ENCODE peak calls at places on chromosomes 13 and 19, in ten cellular contexts. One of them, this sample, is unnamed.
A peak's percentile ranks its signal among the peaks of the same experiment; 100 is the strongest.

GRCh38 chr13:30370146-30370545 is 52.1 kb upstream of the UBE2L5 start:
- DNase-seq in breast epithelium: no peak
- DNase-seq in endodermal cell: no peak
- DNase-seq in psoas muscle: no peak
- DNase-seq in brain microvascular endothelial cell: no peak
- DNase-seq in DND-41: no peak
- DNase-seq in mesenchymal stem cell: no peak
- DNase-seq in colonic mucosa: no peak
- DNase-seq in uterus: no peak
- DNase-seq in naive thymus-derived CD4-positive, alpha-beta T cell: no peak
- DNase-seq in this sample: peak; percentile 50

GRCh38 chr19:15251749-15252397 is 19.6 kb upstream of the EPHX3 start:
- DNase-seq in psoas muscle: peak; percentile 95
- DNase-seq in DND-41: no peak
- DNase-seq in mesenchymal stem cell: peak; percentile 98
- DNase-seq in naive thymus-derived CD4-positive, alpha-beta T cell: no peak
- DNase-seq in uterus: peak; percentile 93
- DNase-seq in brain microvascular endothelial cell: peak; percentile 92
- DNase-seq in endodermal cell: peak; percentile 93
- DNase-seq in breast epithelium: peak; percentile 58
- DNase-seq in colonic mucosa: peak; percentile 56
- DNase-seq in this sample: no peak

GRCh38 chr19:13764101-13764807 is at the start of gene MRI1:
- DNase-seq in breast epithelium: peak; percentile 59
- DNase-seq in DND-41: peak; percentile 84
- DNase-seq in mesenchymal stem cell: peak; percentile 75
- DNase-seq in psoas muscle: peak; percentile 89
- DNase-seq in naive thymus-derived CD4-positive, alpha-beta T cell: peak; percentile 23
- DNase-seq in uterus: peak; percentile 91
- DNase-seq in colonic mucosa: peak; percentile 83
- DNase-seq in endodermal cell: peak; percentile 83
- DNase-seq in brain microvascular endothelial cell: no peak
- DNase-seq in this sample: peak; percentile 66

GRCh38 chr13:113032291-113032690 is 63.3 kb downstream of the MCF2L start:
- DNase-seq in mesenchymal stem cell: no peak
- DNase-seq in DND-41: no peak
- DNase-seq in psoas muscle: no peak
- DNase-seq in naive thymus-derived CD4-positive, alpha-beta T cell: no peak
- DNase-seq in brain microvascular endothelial cell: no peak
- DNase-seq in breast epithelium: no peak
- DNase-seq in colonic mucosa: no peak
- DNase-seq in uterus: no peak
- DNase-seq in endodermal cell: no peak
- DNase-seq in this sample: no peak

GRCh38 chr19:42199440-42200115 is 17.9 kb downstream of the DEDD2 start:
- DNase-seq in DND-41: peak; percentile 93
- DNase-seq in endodermal cell: peak; percentile 86
- DNase-seq in breast epithelium: no peak
- DNase-seq in mesenchymal stem cell: no peak
- DNase-seq in uterus: no peak
- DNase-seq in naive thymus-derived CD4-positive, alpha-beta T cell: peak; percentile 40
- DNase-seq in brain microvascular endothelial cell: no peak
- DNase-seq in colonic mucosa: no peak
- DNase-seq in psoas muscle: peak; percentile 66
- DNase-seq in this sample: peak; percentile 61

GRCh38 chr19:8557637-8558238 is 19.5 kb downstream of the MYO1F start:
- DNase-seq in mesenchymal stem cell: no peak
- DNase-seq in breast epithelium: no peak
- DNase-seq in colonic mucosa: no peak
- DNase-seq in DND-41: no peak
- DNase-seq in brain microvascular endothelial cell: no peak
- DNase-seq in psoas muscle: no peak
- DNase-seq in naive thymus-derived CD4-positive, alpha-beta T cell: no peak
- DNase-seq in endodermal cell: no peak
- DNase-seq in uterus: no peak
- DNase-seq in this sample: no peak

GRCh38 chr13:23985060-23985459 is 87.8 kb upstream of the C1QTNF9B start:
- DNase-seq in mesenchymal stem cell: no peak
- DNase-seq in psoas muscle: no peak
- DNase-seq in colonic mucosa: no peak
- DNase-seq in endodermal cell: no peak
- DNase-seq in DND-41: no peak
- DNase-seq in breast epithelium: no peak
- DNase-seq in uterus: no peak
- DNase-seq in brain microvascular endothelial cell: no peak
- DNase-seq in naive thymus-derived CD4-positive, alpha-beta T cell: no peak
- DNase-seq in this sample: no peak

GRCh38 chr19:58229255-58229639 is 533 bp downstream of the ZNF544 start:
- DNase-seq in brain microvascular endothelial cell: peak; percentile 33
- DNase-seq in naive thymus-derived CD4-positive, alpha-beta T cell: no peak
- DNase-seq in uterus: no peak
- DNase-seq in psoas muscle: no peak
- DNase-seq in endodermal cell: peak; percentile 81
- DNase-seq in mesenchymal stem cell: peak; percentile 26
- DNase-seq in breast epithelium: no peak
- DNase-seq in DND-41: peak; percentile 53
- DNase-seq in colonic mucosa: no peak
- DNase-seq in this sample: no peak

GRCh38 chr13:65638572-65639168 is 1591.5 kb downstream of the PCDH9 start:
- DNase-seq in endodermal cell: peak; percentile 53
- DNase-seq in DND-41: no peak
- DNase-seq in mesenchymal stem cell: peak; percentile 59
- DNase-seq in uterus: no peak
- DNase-seq in colonic mucosa: no peak
- DNase-seq in psoas muscle: no peak
- DNase-seq in naive thymus-derived CD4-positive, alpha-beta T cell: no peak
- DNase-seq in brain microvascular endothelial cell: peak; percentile 42
- DNase-seq in breast epithelium: no peak
- DNase-seq in this sample: peak; percentile 49

GRCh38 chr19:38386968-38387549 is 775 bp downstream of the GGN start:
- DNase-seq in mesenchymal stem cell: no peak
- DNase-seq in brain microvascular endothelial cell: no peak
- DNase-seq in uterus: no peak
- DNase-seq in colonic mucosa: peak; percentile 27
- DNase-seq in breast epithelium: no peak
- DNase-seq in naive thymus-derived CD4-positive, alpha-beta T cell: no peak
- DNase-seq in DND-41: peak; percentile 12
- DNase-seq in endodermal cell: no peak
- DNase-seq in psoas muscle: peak; percentile 76
- DNase-seq in this sample: no peak

GRCh38 chr13:22001336-22001735 is 330.5 kb downstream of the FGF9 start:
- DNase-seq in uterus: no peak
- DNase-seq in mesenchymal stem cell: no peak
- DNase-seq in colonic mucosa: no peak
- DNase-seq in psoas muscle: no peak
- DNase-seq in DND-41: no peak
- DNase-seq in brain microvascular endothelial cell: no peak
- DNase-seq in naive thymus-derived CD4-positive, alpha-beta T cell: no peak
- DNase-seq in breast epithelium: no peak
- DNase-seq in endodermal cell: no peak
- DNase-seq in this sample: no peak

GRCh38 chr19:37669336-37669963 is 14.2 kb upstream of the ZFP30 start:
- DNase-seq in breast epithelium: no peak
- DNase-seq in mesenchymal stem cell: no peak
- DNase-seq in uterus: no peak
- DNase-seq in colonic mucosa: no peak
- DNase-seq in endodermal cell: no peak
- DNase-seq in DND-41: no peak
- DNase-seq in naive thymus-derived CD4-positive, alpha-beta T cell: no peak
- DNase-seq in brain microvascular endothelial cell: no peak
- DNase-seq in psoas muscle: no peak
- DNase-seq in this sample: no peak

GRCh38 chr19:18330865-18331264 is 8.0 kb upstream of the LSM4 start:
- DNase-seq in naive thymus-derived CD4-positive, alpha-beta T cell: no peak
- DNase-seq in endodermal cell: no peak
- DNase-seq in brain microvascular endothelial cell: no peak
- DNase-seq in mesenchymal stem cell: no peak
- DNase-seq in breast epithelium: no peak
- DNase-seq in colonic mucosa: no peak
- DNase-seq in uterus: no peak
- DNase-seq in psoas muscle: no peak
- DNase-seq in DND-41: no peak
- DNase-seq in this sample: no peak
- H3K36me3 ChIP-seq in naive thymus-derived CD4-positive, alpha-beta T cell: no peaks in the 10 kb centered on the region
- H3K36me3 ChIP-seq in endodermal cell: no peaks in the 10 kb centered on the region
- H3K36me3 ChIP-seq in brain microvascular endothelial cell: no peaks in the 10 kb centered on the region
- H3K36me3 ChIP-seq in mesenchymal stem cell: no peaks in the 10 kb centered on the region
- H3K36me3 ChIP-seq in breast epithelium: no peaks in the 10 kb centered on the region
- H3K36me3 ChIP-seq in colonic mucosa: no peaks in the 10 kb centered on the region
- H3K36me3 ChIP-seq in uterus: no peaks in the 10 kb centered on the region
- H3K36me3 ChIP-seq in psoas muscle: no peaks in the 10 kb centered on the region
- H3K36me3 ChIP-seq in DND-41: no peaks in the 10 kb centered on the region
- H3K36me3 ChIP-seq in this sample: no peaks in the 10 kb centered on the region

GRCh38 chr13:50079278-50080157 is 64.3 kb downstream of the KCNRG start:
- DNase-seq in psoas muscle: no peak
- DNase-seq in brain microvascular endothelial cell: no peak
- DNase-seq in colonic mucosa: no peak
- DNase-seq in endodermal cell: no peak
- DNase-seq in uterus: no peak
- DNase-seq in naive thymus-derived CD4-positive, alpha-beta T cell: no peak
- DNase-seq in breast epithelium: no peak
- DNase-seq in mesenchymal stem cell: no peak
- DNase-seq in DND-41: no peak
- DNase-seq in this sample: no peak
- H3K4me3 ChIP-seq in psoas muscle: peak overlapping the region; percentile 77
- H3K4me3 ChIP-seq in brain microvascular endothelial cell: peak overlapping the region; percentile 90
- H3K4me3 ChIP-seq in colonic mucosa: peak overlapping the region; percentile 70
- H3K4me3 ChIP-seq in endodermal cell: peak overlapping the region; percentile 86
- H3K4me3 ChIP-seq in uterus: peak overlapping the region; percentile 70
- H3K4me3 ChIP-seq in naive thymus-derived CD4-positive, alpha-beta T cell: peak overlapping the region; percentile 63
- H3K4me3 ChIP-seq in breast epithelium: peak overlapping the region; percentile 58
- H3K4me3 ChIP-seq in mesenchymal stem cell: no peak overlapping the region
- H3K4me3 ChIP-seq in DND-41: peak overlapping the region; percentile 58
- H3K4me3 ChIP-seq in this sample: peak overlapping the region; percentile 82

DNA sequence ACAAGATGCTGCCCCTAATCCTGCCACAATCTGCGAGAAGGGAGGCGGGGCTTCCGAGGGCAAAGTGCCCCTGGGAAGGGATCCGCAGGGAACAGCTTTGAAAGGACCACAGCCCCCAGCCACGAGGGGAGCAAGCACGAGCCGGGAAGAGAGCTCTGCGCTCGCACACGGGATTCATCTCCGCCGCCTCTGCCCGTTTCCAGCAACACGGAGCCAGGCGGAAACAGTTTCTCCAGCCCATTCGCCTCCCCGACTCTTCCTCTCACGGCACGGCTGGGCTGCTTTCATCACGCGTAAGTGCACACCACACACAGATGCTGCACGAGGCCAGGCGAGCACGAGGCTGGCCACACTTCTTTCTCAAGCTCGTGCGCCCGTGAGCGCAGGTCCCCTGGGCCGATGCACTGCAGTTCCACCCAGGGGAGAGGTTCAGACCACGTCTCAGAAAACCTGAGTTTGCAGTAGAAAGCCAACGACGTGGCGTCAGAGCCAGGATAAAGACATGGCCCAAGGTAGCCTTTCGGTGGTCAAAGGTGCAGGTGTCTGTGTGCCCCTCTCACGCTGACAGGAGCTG is 33.6 kb downstream of the NAXD start:
- DNase-seq in naive thymus-derived CD4-positive, alpha-beta T cell: no peak
- DNase-seq in uterus: no peak
- DNase-seq in colonic mucosa: peak; percentile 16
- DNase-seq in brain microvascular endothelial cell: no peak
- DNase-seq in breast epithelium: no peak
- DNase-seq in endodermal cell: peak; percentile 53
- DNase-seq in psoas muscle: peak; percentile 35
- DNase-seq in DND-41: no peak
- DNase-seq in mesenchymal stem cell: no peak
- DNase-seq in this sample: no peak
- H3K36me3 ChIP-seq in naive thymus-derived CD4-positive, alpha-beta T cell: peaks cover 83% of the 10 kb centered on the region
- H3K36me3 ChIP-seq in uterus: no peaks in the 10 kb centered on the region
- H3K36me3 ChIP-seq in colonic mucosa: no peaks in the 10 kb centered on the region
- H3K36me3 ChIP-seq in brain microvascular endothelial cell: peaks cover 2% of the 10 kb centered on the region
- H3K36me3 ChIP-seq in breast epithelium: no peaks in the 10 kb centered on the region
- H3K36me3 ChIP-seq in endodermal cell: peaks cover 8% of the 10 kb centered on the region
- H3K36me3 ChIP-seq in psoas muscle: peaks cover 33% of the 10 kb centered on the region
- H3K36me3 ChIP-seq in DND-41: peaks cover 79% of the 10 kb centered on the region
- H3K36me3 ChIP-seq in mesenchymal stem cell: peaks cover 86% of the 10 kb centered on the region
- H3K36me3 ChIP-seq in this sample: no peaks in the 10 kb centered on the region

GRCh38 chr13:46668906-46669525 is 116.0 kb downstream of the LRCH1 start:
- DNase-seq in DND-41: no peak
- DNase-seq in colonic mucosa: no peak
- DNase-seq in psoas muscle: no peak
- DNase-seq in mesenchymal stem cell: peak; percentile 29
- DNase-seq in uterus: no peak
- DNase-seq in naive thymus-derived CD4-positive, alpha-beta T cell: no peak
- DNase-seq in breast epithelium: no peak
- DNase-seq in brain microvascular endothelial cell: no peak
- DNase-seq in endodermal cell: no peak
- DNase-seq in this sample: no peak

GRCh38 chr13:46665630-46666482 is 112.9 kb downstream of the LRCH1 start:
- DNase-seq in mesenchymal stem cell: peak; percentile 54
- DNase-seq in breast epithelium: no peak
- DNase-seq in uterus: no peak
- DNase-seq in naive thymus-derived CD4-positive, alpha-beta T cell: no peak
- DNase-seq in colonic mucosa: peak; percentile 44
- DNase-seq in DND-41: no peak
- DNase-seq in psoas muscle: no peak
- DNase-seq in brain microvascular endothelial cell: no peak
- DNase-seq in endodermal cell: no peak
- DNase-seq in this sample: no peak

GRCh38 chr13:46666727-46667456 is 113.9 kb downstream of the LRCH1 start:
- DNase-seq in naive thymus-derived CD4-positive, alpha-beta T cell: peak; percentile 22
- DNase-seq in psoas muscle: no peak
- DNase-seq in brain microvascular endothelial cell: no peak
- DNase-seq in mesenchymal stem cell: no peak
- DNase-seq in breast epithelium: no peak
- DNase-seq in uterus: no peak
- DNase-seq in DND-41: peak; percentile 34
- DNase-seq in colonic mucosa: no peak
- DNase-seq in endodermal cell: peak; percentile 91
- DNase-seq in this sample: peak; percentile 69

GRCh38 chr13:46668302-46668720 is 115.3 kb downstream of the LRCH1 start:
- DNase-seq in mesenchymal stem cell: peak; percentile 74
- DNase-seq in uterus: peak; percentile 37
- DNase-seq in brain microvascular endothelial cell: peak; percentile 83
- DNase-seq in colonic mucosa: peak; percentile 44
- DNase-seq in DND-41: no peak
- DNase-seq in endodermal cell: no peak
- DNase-seq in naive thymus-derived CD4-positive, alpha-beta T cell: no peak
- DNase-seq in psoas muscle: no peak
- DNase-seq in breast epithelium: no peak
- DNase-seq in this sample: no peak

DNA sequence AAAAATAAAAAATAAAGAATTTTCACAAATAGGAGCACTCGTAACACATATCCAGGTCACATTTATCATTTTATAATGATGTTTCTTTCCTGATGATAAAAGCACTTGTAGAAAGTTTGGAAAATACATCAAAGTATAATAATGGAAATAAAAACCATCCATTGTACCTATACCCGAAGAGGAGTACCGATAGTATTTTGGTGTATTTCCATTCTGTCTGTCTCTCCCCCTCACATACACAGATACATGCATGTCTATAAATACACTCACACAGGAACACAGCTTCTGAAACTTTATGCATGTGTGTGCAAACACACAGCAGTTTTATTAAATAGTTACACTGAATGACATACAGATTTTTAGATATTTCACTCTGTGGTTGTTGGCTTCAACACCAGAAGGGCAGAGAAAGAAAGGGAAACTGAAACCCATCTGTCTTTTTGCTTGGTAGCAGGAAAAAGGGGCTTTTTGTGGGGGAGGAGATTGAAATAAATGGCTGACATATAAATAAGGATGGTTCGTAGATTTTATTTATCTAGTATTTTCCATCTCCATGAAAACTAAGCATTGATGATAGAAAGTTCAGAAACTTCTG is 114.8 kb downstream of the LRCH1 start:
- DNase-seq in colonic mucosa: no peak
- DNase-seq in breast epithelium: no peak
- DNase-seq in DND-41: no peak
- DNase-seq in brain microvascular endothelial cell: no peak
- DNase-seq in psoas muscle: no peak
- DNase-seq in naive thymus-derived CD4-positive, alpha-beta T cell: peak; percentile 58
- DNase-seq in uterus: no peak
- DNase-seq in mesenchymal stem cell: peak; percentile 60
- DNase-seq in endodermal cell: no peak
- DNase-seq in this sample: peak; percentile 93
- H3K4me3 ChIP-seq in colonic mucosa: no peak overlapping the region
- H3K4me3 ChIP-seq in breast epithelium: no peak overlapping the region
- H3K4me3 ChIP-seq in DND-41: peak overlapping the region; percentile 31
- H3K4me3 ChIP-seq in brain microvascular endothelial cell: peak overlapping the region; percentile 3
- H3K4me3 ChIP-seq in psoas muscle: peak overlapping the region; percentile 9
- H3K4me3 ChIP-seq in naive thymus-derived CD4-positive, alpha-beta T cell: peak overlapping the region; percentile 55
- H3K4me3 ChIP-seq in uterus: no peak overlapping the region
- H3K4me3 ChIP-seq in mesenchymal stem cell: no peak overlapping the region
- H3K4me3 ChIP-seq in endodermal cell: no peak overlapping the region
- H3K4me3 ChIP-seq in this sample: peak overlapping the region; percentile 61